ENCODE peak calls at places on chromosome 21, in eight cellular contexts. L is GM12878, A is SJSA1, I is endothelial cell of umbilical vein, X is aorta, F is lung, Y is H9, B is fibroblast of lung. C is an unnamed sample.

GRCh38 chr21:37276377-37276776 is 9.2 kb upstream of the VPS26C start:
- DNase-seq in F (no peak), X (no peak), I (no peak), B (no peak), L (no peak), Y (no peak), A (no peak), C (no peak)

GRCh38 chr21:42862774-42863503 is 16.4 kb downstream of the WDR4 start:
- DNase-seq in Y (peak; percentile 69), F (no peak), A (peak; percentile 47), X (no peak), I (no peak), L (no peak), B (no peak), C (peak; percentile 52)

GRCh38 chr21:29287383-29287782 is 11.3 kb upstream of the BACH1 start:
- DNase-seq in Y (no peak), B (no peak), A (no peak), X (no peak), L (no peak), I (peak; percentile 60), F (no peak), C (no peak)

GRCh38 chr21:42640486-42640885 is 12.9 kb upstream of the PDE9A start:
- DNase-seq in A (no peak), F (no peak), B (no peak), Y (no peak), L (no peak), I (no peak), X (no peak), C (peak; percentile 76)

GRCh38 chr21:33642896-33643657 is 776 bp downstream of the ITSN1 start:
- DNase-seq in Y (peak; percentile 42), A (peak; percentile 47), X (peak; percentile 63), B (peak; percentile 38), F (peak; percentile 48), L (no peak), I (peak; percentile 54), C (peak; percentile 31)

GRCh38 chr21:42534361-42534900 is 20.8 kb downstream of the SLC37A1 start:
- DNase-seq in F (no peak), Y (peak; percentile 23), I (no peak), X (peak; percentile 86), L (no peak), A (peak; percentile 41), B (no peak), C (peak; percentile 26)

GRCh38 chr21:43211085-43212071 is 42.6 kb downstream of the CRYAA start:
- DNase-seq in L (no peak), B (peak; percentile 8), I (peak; percentile 56), A (peak; percentile 45), X (no peak), Y (peak; percentile 59), F (peak; percentile 72), C (peak; percentile 92)

GRCh38 chr21:22374218-22374969 is 1376.2 kb downstream of the NCAM2 start:
- DNase-seq in L (no peak), I (no peak), F (no peak), B (no peak), A (no peak), Y (peak; percentile 50), X (no peak), C (no peak)

GRCh38 chr21:45163413-45164123 is 89.2 kb downstream of the ADARB1 start:
- DNase-seq in X (peak; percentile 30), F (no peak), B (no peak), Y (peak; percentile 19), A (no peak), I (no peak), L (no peak), C (no peak)

GRCh38 chr21:29299046-29299905 is 554 bp downstream of the BACH1 start:
- DNase-seq in F (peak; percentile 47), A (peak; percentile 76), L (no peak), X (peak; percentile 81), B (peak; percentile 63), I (peak; percentile 68), Y (no peak), C (peak; percentile 67)

GRCh38 chr21:41346758-41347157 is 15.1 kb upstream of the MX2 start:
- DNase-seq in Y (no peak), L (no peak), I (no peak), A (no peak), X (no peak), B (no peak), F (no peak), C (no peak)

GRCh38 chr21:43818685-43819084 is 29.3 kb downstream of the RRP1 start:
- DNase-seq in B (no peak), I (no peak), X (peak; percentile 27), Y (no peak), L (no peak), F (no peak), A (no peak), C (no peak)

GRCh38 chr21:41727784-41728763 is 38.8 kb downstream of the RIPK4 start:
- DNase-seq in I (no peak), X (no peak), L (no peak), Y (no peak), B (peak; percentile 12), A (no peak), F (no peak), C (no peak)

GRCh38 chr21:40512590-40512989 is 334.4 kb downstream of the DSCAM start:
- DNase-seq in L (no peak), X (no peak), A (no peak), I (no peak), Y (peak; percentile 54), F (no peak), B (no peak), C (no peak)

GRCh38 chr21:36470294-36470693 is 9.6 kb downstream of the CLDN14 start:
- DNase-seq in L (no peak), B (peak; percentile 34), Y (peak; percentile 44), I (no peak), X (no peak), A (no peak), F (no peak), C (no peak)

GRCh38 chr21:34880401-34880800 is 168.7 kb downstream of the RUNX1 start:
- DNase-seq in A (no peak), L (no peak), I (no peak), F (no peak), B (no peak), X (no peak), Y (no peak), C (no peak)

GRCh38 chr21:35512321-35512720 is 463.2 kb upstream of the RUNX1 start:
- DNase-seq in A (no peak), I (no peak), B (no peak), X (no peak), L (no peak), F (no peak), Y (no peak), C (no peak)

GRCh38 chr21:38489729-38490128 is 8.5 kb downstream of the ERG start:
- DNase-seq in A (no peak), X (no peak), L (no peak), F (no peak), B (no peak), Y (no peak), I (peak; percentile 42), C (no peak)

GRCh38 chr21:38488640-38489282 is 9.5 kb downstream of the ERG start:
- DNase-seq in L (no peak), Y (no peak), B (no peak), I (peak; percentile 81), F (no peak), X (no peak), A (no peak), C (no peak)

GRCh38 chr21:38489283-38489677 is 9.0 kb downstream of the ERG start:
- DNase-seq in I (no peak), Y (no peak), L (no peak), A (no peak), F (no peak), B (no peak), X (no peak), C (no peak)

GRCh38 chr21:38486705-38487104 is 11.6 kb downstream of the ERG start:
- DNase-seq in X (no peak), L (no peak), B (no peak), A (no peak), Y (no peak), I (no peak), F (no peak), C (no peak)

DNA sequence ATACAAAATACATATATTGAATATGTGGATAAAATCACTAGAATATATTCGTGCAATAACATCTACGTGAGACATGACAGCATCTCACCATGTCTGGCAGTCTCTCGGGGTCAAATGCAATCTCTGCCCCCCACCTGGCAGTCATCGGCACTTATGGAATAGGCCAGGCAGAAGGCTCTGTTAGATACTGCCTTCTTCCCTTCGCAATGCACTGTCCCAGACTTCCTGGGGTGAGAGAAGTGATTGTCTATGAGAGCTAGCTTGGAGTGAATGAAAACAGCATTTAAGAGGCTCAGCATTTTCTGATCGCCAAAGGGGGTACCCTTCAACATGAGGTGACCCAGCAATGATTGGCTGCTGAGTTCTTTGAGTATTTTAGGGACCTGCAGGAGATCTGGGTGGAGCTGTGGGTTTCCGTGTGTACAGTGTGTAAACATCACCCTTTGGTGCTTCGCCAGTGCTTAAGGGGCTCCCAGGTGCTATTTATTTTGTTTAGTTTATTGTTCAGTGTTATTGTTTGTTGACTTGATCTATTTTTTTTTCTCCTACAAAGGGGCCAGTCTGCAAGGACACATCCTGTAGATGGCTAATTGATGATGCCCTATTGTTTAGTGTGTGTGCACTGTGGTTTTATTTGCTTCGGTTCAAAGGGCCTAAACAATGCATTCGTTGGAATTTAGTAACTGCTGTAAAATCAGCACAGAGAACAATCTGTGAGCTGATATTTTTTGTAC is 10.2 kb downstream of the ERG start:
- DNase-seq in I (peak; percentile 75), L (no peak), F (no peak), B (no peak), Y (no peak), X (no peak), A (no peak), C (no peak)
- H3K27ac ChIP-seq in I (peak overlapping the region; percentile 100), L (no peak overlapping the region), F (peak overlapping the region; percentile 74), B (no peak overlapping the region), Y (no peak overlapping the region), X (peak overlapping the region; percentile 95), A (no peak overlapping the region), C (no peak overlapping the region)

GRCh38 chr21:31553461-31553860 is 106.0 kb upstream of the SOD1 start:
- DNase-seq in B (no peak), I (no peak), A (no peak), F (no peak), L (no peak), Y (no peak), X (no peak), C (no peak)
- H3K27ac ChIP-seq in B (no peak overlapping the region), I (no peak overlapping the region), A (no peak overlapping the region), F (no peak overlapping the region), L (no peak overlapping the region), Y (no peak overlapping the region), X (no peak overlapping the region), C (no peak overlapping the region)

GRCh38 chr21:46182548-46183336 is 1.5 kb downstream of the SPATC1L start:
- DNase-seq in F (no peak), A (no peak), B (no peak), I (no peak), X (no peak), L (no peak), Y (peak; percentile 37), C (no peak)
- H3K27ac ChIP-seq in F (no peak overlapping the region), A (no peak overlapping the region), B (no peak overlapping the region), I (no peak overlapping the region), X (no peak overlapping the region), L (no peak overlapping the region), Y (no peak overlapping the region), C (no peak overlapping the region)

DNA sequence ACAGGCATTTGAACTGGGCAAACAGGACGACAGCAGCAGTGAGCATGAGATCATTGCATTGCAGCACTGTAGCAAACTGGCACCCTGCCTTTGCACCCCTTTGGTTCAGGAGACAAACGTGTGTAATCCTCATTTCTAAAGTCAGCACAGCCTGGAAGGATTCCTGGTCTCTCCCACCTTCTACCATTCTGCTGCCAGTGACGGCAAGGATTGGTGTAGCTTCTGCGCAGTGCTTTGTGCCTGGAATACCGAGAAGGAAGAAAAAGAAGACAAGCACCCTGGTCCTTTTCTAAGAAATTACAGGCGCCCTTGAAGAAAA is 805.3 kb downstream of the USP25 start:
- DNase-seq in I (peak; percentile 61), Y (no peak), L (no peak), B (peak; percentile 95), F (peak; percentile 61), X (peak; percentile 81), A (peak; percentile 59), C (peak; percentile 30)
- H3K27ac ChIP-seq in I (no peak overlapping the region), Y (no peak overlapping the region), L (no peak overlapping the region), B (no peak overlapping the region), F (peak overlapping the region; percentile 81), X (peak overlapping the region; percentile 92), A (no peak overlapping the region), C (peak overlapping the region; percentile 81)

C was measured in stomach.